ENCODE peak calls at places on chromosomes 13 and 19, in four cellular contexts. N is GM10248, R is neural crest cell, H is heart right ventricle. T is an unnamed sample.

GRCh38 chr13:113601166-113602070 is 16.9 kb downstream of the TFDP1 start:
- DNase-seq in N (no peak), R (no peak), H (no peak), T (no peak)

GRCh38 chr19:35088514-35088913 is 27.1 kb upstream of the FXYD3 start:
- DNase-seq in N (no peak), R (no peak), H (no peak), T (no peak)

GRCh38 chr13:66714795-66715194 is 515.3 kb downstream of the PCDH9 start:
- DNase-seq in N (no peak), R (no peak), H (no peak), T (no peak)

GRCh38 chr13:109610517-109610916 is 175.9 kb downstream of the IRS2 start:
- DNase-seq in N (peak), R (no peak), H (peak), T (no peak)

GRCh38 chr19:4597975-4598671 is 38.6 kb upstream of the SEMA6B start:
- DNase-seq in N (peak), R (peak), H (peak), T (peak)

GRCh38 chr19:42345191-42345812 is 19.9 kb downstream of the MEGF8 start:
- DNase-seq in N (no peak), R (no peak), H (no peak), T (no peak)

GRCh38 chr19:51887522-51888498 is at the start of gene ZNF577:
- DNase-seq in N (peak), R (peak), H (peak), T (peak)

GRCh38 chr13:40993987-40994386 is 25.1 kb downstream of the ELF1 start:
- DNase-seq in N (no peak), R (no peak), H (no peak), T (no peak)

GRCh38 chr19:55225415-55225958 is 3.1 kb downstream of the TMEM86B start:
- DNase-seq in N (no peak), R (no peak), H (no peak), T (no peak)

GRCh38 chr19:47417746-47418594 is 1.4 kb downstream of the MEIS3 start:
- DNase-seq in N (no peak), R (no peak), H (no peak), T (no peak)

GRCh38 chr13:21549633-21550032 is 54.3 kb downstream of the MICU2 start:
- DNase-seq in N (no peak), R (no peak), H (no peak), T (no peak)

GRCh38 chr13:39364797-39365468 is 238.1 kb downstream of the LHFPL6 start:
- DNase-seq in N (no peak), R (no peak), H (no peak), T (no peak)

GRCh38 chr19:41792513-41793413 is 3.6 kb upstream of the CEACAM3 start:
- DNase-seq in N (peak), R (peak), H (peak), T (peak)

GRCh38 chr13:89943139-89943538 is 1404.3 kb upstream of the MIR17HG start:
- DNase-seq in N (no peak), R (no peak), H (no peak), T (no peak)

GRCh38 chr19:46727036-46727501 is 10.2 kb upstream of the PRKD2 start:
- DNase-seq in N (no peak), R (no peak), H (no peak), T (no peak)

GRCh38 chr19:17802137-17802858 is 7.4 kb downstream of the B3GNT3 start:
- DNase-seq in N (no peak), R (no peak), H (no peak), T (no peak)

GRCh38 chr13:98217597-98217996 is 40.5 kb upstream of the RNF113B start:
- DNase-seq in N (no peak), R (no peak), H (no peak), T (no peak)

GRCh38 chr19:31064486-31064885 is 284.8 kb downstream of the TSHZ3 start:
- DNase-seq in N (no peak), R (no peak), H (no peak), T (no peak)

GRCh38 chr13:51681037-51681678 is 96.9 kb downstream of the WDFY2 start:
- DNase-seq in N (no peak), R (no peak), H (no peak), T (no peak)

GRCh38 chr19:4396949-4397783 is 3.2 kb downstream of the SH3GL1 start:
- DNase-seq in N (no peak), R (no peak), H (no peak), T (no peak)

GRCh38 chr13:38879278-38879677 is 111.4 kb downstream of the STOML3 start:
- DNase-seq in N (no peak), R (no peak), H (no peak), T (no peak)

GRCh38 chr13:110474713-110475112 is 86.8 kb downstream of the RAB20 start:
- DNase-seq in N (no peak), R (no peak), H (no peak), T (no peak)

GRCh38 chr13:95734124-95734523 is 57.2 kb downstream of the DNAJC3 start:
- DNase-seq in N (no peak), R (no peak), H (no peak), T (no peak)

GRCh38 chr19:20238025-20238623 is 71.1 kb downstream of the ZNF486 start:
- DNase-seq in N (peak), R (peak), H (peak), T (peak)

GRCh38 chr19:41218615-41219507 is at the start of gene AXL:
- DNase-seq in N (no peak), R (peak), H (peak), T (no peak)

GRCh38 chr13:27405521-27406134 is 18.8 kb upstream of the GTF3A start:
- DNase-seq in N (no peak), R (no peak), H (no peak), T (no peak)

GRCh38 chr19:16288544-16288943 is 36.1 kb upstream of the KLF2 start:
- DNase-seq in N (no peak), R (no peak), H (no peak), T (no peak)

GRCh38 chr13:107124129-107124718 is 556.3 kb upstream of the ARGLU1 start:
- DNase-seq in N (no peak), R (no peak), H (no peak), T (no peak)

GRCh38 chr13:48715977-48716376 is 62.2 kb downstream of the CYSLTR2 start:
- DNase-seq in N (no peak), R (no peak), H (no peak), T (no peak)

GRCh38 chr19:52237197-52237596 is 32.2 kb upstream of the ZNF766 start:
- DNase-seq in N (no peak), R (no peak), H (no peak), T (no peak)

GRCh38 chr13:110555601-110556223 is 5.8 kb downstream of the RAB20 start:
- DNase-seq in N (peak), R (no peak), H (no peak), T (no peak)

GRCh38 chr19:10356431-10356830 is 17.0 kb upstream of the ICAM3 start:
- DNase-seq in N (peak), R (no peak), H (no peak), T (no peak)

DNA sequence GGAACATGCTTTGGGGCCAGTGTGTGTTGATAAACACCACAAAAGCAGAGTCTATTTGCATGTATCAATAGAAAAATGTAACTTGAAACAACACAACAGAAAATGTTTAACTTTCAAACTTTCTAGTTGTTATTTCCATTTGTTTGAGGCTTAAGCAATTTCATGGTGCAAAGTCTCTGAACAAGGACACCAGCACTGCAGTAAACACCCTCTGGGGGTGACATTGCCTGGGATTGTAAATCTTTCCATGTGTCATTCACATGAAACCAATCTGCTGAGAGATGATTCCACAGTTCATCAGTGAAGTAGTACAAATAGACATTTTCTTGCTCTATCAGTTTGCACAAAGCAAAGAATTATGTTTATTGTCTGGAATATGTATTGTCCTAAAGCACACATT is 124.5 kb downstream of the ITGBL1 start:
- DNase-seq in N (no peak), R (no peak), H (no peak), T (no peak)
- TF ChIP-seq CTCF in N (no peak), R (no peak), H (no peak), T (no peak)

GRCh38 chr19:43662487-43662886 is 7.5 kb downstream of the PLAUR start:
- DNase-seq in N (no peak), R (no peak), H (no peak), T (no peak)
- TF ChIP-seq CTCF in N (no peak), R (peak), H (no peak), T (no peak)

GRCh38 chr19:13153627-13154240 is 3.5 kb downstream of the IER2 start:
- DNase-seq in N (no peak), R (no peak), H (peak), T (no peak)

GRCh38 chr19:13152854-13153626 is 2.8 kb downstream of the IER2 start:
- DNase-seq in N (peak), R (peak), H (peak), T (peak)

GRCh38 chr19:13154241-13154778 is 4.1 kb downstream of the IER2 start:
- DNase-seq in N (peak), R (peak), H (peak), T (peak)

GRCh38 chr19:13155472-13156284 is 5.5 kb downstream of the IER2 start:
- DNase-seq in N (peak), R (peak), H (peak), T (peak)

GRCh38 chr19:13154911-13155471 is 4.8 kb downstream of the IER2 start:
- DNase-seq in N (peak), R (peak), H (no peak), T (peak)
- TF ChIP-seq CTCF in N (peak), R (peak), H (no peak), T (peak)

DNA sequence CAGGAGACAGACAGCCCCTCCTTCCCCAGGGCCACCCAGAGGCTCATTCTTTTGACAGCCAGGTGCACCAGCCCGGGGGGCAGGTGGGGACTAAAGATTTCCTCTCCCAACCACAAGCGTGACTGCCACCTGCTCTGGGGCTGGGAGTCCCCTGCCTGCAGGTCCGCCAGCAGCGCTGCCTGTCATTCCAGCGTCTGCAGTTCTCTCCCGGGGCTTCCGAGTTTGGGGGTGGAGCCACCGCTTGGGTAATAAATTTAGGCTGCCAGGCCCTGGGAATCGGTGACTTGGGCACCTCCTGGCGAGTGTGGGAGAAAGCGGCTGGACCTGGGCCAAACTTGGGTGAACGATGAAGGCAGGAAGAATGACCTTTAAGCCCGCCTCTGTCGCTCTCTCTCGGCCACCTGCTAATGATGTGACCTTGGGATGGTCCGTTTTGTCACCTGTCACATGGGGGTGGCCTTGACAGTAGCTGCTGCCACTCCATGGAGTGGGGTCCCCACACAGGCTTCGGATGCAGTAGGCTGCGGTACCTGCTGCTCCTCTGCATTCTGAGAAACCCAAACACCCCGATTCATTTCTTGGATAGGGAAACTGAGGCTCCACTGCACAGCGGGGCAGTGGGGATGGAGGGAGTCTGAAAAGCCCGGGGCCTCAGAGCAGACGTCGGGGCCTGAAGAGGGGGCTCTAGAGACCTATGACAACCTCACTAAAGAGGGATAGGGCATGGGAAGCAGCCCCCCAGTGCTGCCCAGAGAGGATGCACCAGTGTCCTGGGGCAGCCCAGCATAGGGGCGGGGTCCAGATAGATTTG is 12.8 kb downstream of the FUT6 start:
- DNase-seq in N (peak), R (peak), H (peak), T (peak)
- TF ChIP-seq CTCF in N (no peak), R (no peak), H (no peak), T (no peak)

GRCh38 chr13:61874970-61875579 is 459.4 kb upstream of the PCDH20 start:
- DNase-seq in N (no peak), R (no peak), H (no peak), T (no peak)

GRCh38 chr13:61884830-61885229 is 469.2 kb upstream of the PCDH20 start:
- DNase-seq in N (no peak), R (no peak), H (no peak), T (no peak)

GRCh38 chr13:61880576-61881283 is 465.1 kb upstream of the PCDH20 start:
- DNase-seq in N (peak), R (no peak), H (no peak), T (no peak)
- TF ChIP-seq CTCF in N (peak), R (peak), H (no peak), T (peak)

DNA sequence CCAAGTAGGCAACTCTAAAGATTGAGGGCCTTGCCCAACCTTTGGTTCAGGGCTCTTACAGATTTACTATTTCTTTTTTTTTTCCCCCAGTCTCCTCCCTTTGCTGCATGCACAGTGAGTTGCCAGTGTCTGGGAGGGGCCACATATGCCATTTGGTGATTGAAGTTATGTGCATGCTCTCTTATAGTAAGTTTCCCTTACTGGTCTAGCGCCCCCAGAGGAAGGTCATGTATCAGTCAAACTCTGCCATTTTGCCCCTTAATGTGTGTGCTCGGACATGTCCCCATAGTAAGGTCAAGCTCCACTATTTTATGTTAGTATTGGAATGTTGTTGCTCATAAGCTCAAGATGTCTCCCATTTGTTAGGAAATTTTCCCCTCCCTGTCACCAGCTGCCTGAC is 1138.0 kb upstream of the SLC10A2 start:
- DNase-seq in N (no peak), R (no peak), H (no peak), T (no peak)
- TF ChIP-seq CTCF in N (no peak), R (no peak), H (no peak), T (peak)